ENCODE peak calls at places on chromosomes 3 and 15, in six cellular contexts. One of them, this sample, is unnamed.

GRCh38 chr3:129441782-129442181 is 1.8 kb downstream of the IFT122 start:
- DNase-seq in K562: no peak
- DNase-seq in GM23338: no peak
- DNase-seq in HepG2: no peak
- DNase-seq in H1: no peak
- DNase-seq in GM12878: no peak
- DNase-seq in this sample: no peak

GRCh38 chr3:126747768-126748167 is 43.7 kb downstream of the CHCHD6 start:
- DNase-seq in K562: no peak
- DNase-seq in GM23338: no peak
- DNase-seq in HepG2: no peak
- DNase-seq in H1: no peak
- DNase-seq in GM12878: no peak
- DNase-seq in this sample: no peak

GRCh38 chr15:101204744-101205535 is 46.9 kb downstream of the CHSY1 start:
- DNase-seq in K562: no peak
- DNase-seq in GM23338: no peak
- DNase-seq in HepG2: no peak
- DNase-seq in H1: no peak
- DNase-seq in GM12878: no peak
- DNase-seq in this sample: no peak

GRCh38 chr3:190458040-190458439 is 8.3 kb upstream of the TMEM207 start:
- DNase-seq in K562: no peak
- DNase-seq in GM23338: peak; percentile 45
- DNase-seq in HepG2: no peak
- DNase-seq in H1: no peak
- DNase-seq in GM12878: no peak
- DNase-seq in this sample: no peak

GRCh38 chr15:86060614-86061125 is 19.0 kb upstream of the AGBL1 start:
- DNase-seq in K562: no peak
- DNase-seq in GM23338: no peak
- DNase-seq in HepG2: no peak
- DNase-seq in H1: no peak
- DNase-seq in GM12878: no peak
- DNase-seq in this sample: no peak

GRCh38 chr3:9301091-9301490 is 51.6 kb upstream of the SRGAP3 start:
- DNase-seq in K562: no peak
- DNase-seq in GM23338: no peak
- DNase-seq in HepG2: no peak
- DNase-seq in H1: no peak
- DNase-seq in GM12878: no peak
- DNase-seq in this sample: no peak

GRCh38 chr15:100686021-100686724 is 83.8 kb downstream of the ASB7 start:
- DNase-seq in K562: no peak
- DNase-seq in GM23338: no peak
- DNase-seq in HepG2: no peak
- DNase-seq in H1: no peak
- DNase-seq in GM12878: no peak
- DNase-seq in this sample: no peak

GRCh38 chr3:157376596-157377300 is 59.9 kb upstream of the PTX3 start:
- DNase-seq in K562: no peak
- DNase-seq in GM23338: no peak
- DNase-seq in HepG2: no peak
- DNase-seq in H1: no peak
- DNase-seq in GM12878: no peak
- DNase-seq in this sample: no peak

GRCh38 chr15:73239564-73240208 is 129.1 kb downstream of the HCN4 start:
- DNase-seq in K562: no peak
- DNase-seq in GM23338: peak; percentile 34
- DNase-seq in HepG2: no peak
- DNase-seq in H1: no peak
- DNase-seq in GM12878: no peak
- DNase-seq in this sample: no peak

GRCh38 chr3:44993471-44994205 is 17.6 kb downstream of the EXOSC7 start:
- DNase-seq in K562: no peak
- DNase-seq in GM23338: no peak
- DNase-seq in HepG2: peak; percentile 38
- DNase-seq in H1: no peak
- DNase-seq in GM12878: no peak
- DNase-seq in this sample: no peak

GRCh38 chr15:43465105-43465504 is 27.9 kb downstream of the TP53BP1 start:
- DNase-seq in K562: no peak
- DNase-seq in GM23338: no peak
- DNase-seq in HepG2: no peak
- DNase-seq in H1: no peak
- DNase-seq in GM12878: no peak
- DNase-seq in this sample: no peak

GRCh38 chr3:126118591-126118990 is 34.7 kb upstream of the SLC41A3 start:
- DNase-seq in K562: no peak
- DNase-seq in GM23338: no peak
- DNase-seq in HepG2: no peak
- DNase-seq in H1: peak; percentile 19
- DNase-seq in GM12878: no peak
- DNase-seq in this sample: no peak

GRCh38 chr3:144499346-144499745 is 527.7 kb downstream of the DIPK2A start:
- DNase-seq in K562: no peak
- DNase-seq in GM23338: no peak
- DNase-seq in HepG2: no peak
- DNase-seq in H1: no peak
- DNase-seq in GM12878: no peak
- DNase-seq in this sample: no peak

GRCh38 chr3:152688313-152688712 is 146.6 kb upstream of the P2RY1 start:
- DNase-seq in K562: no peak
- DNase-seq in GM23338: no peak
- DNase-seq in HepG2: no peak
- DNase-seq in H1: no peak
- DNase-seq in GM12878: no peak
- DNase-seq in this sample: no peak

GRCh38 chr15:59190291-59190690 is 16.4 kb upstream of the LDHAL6B start:
- DNase-seq in K562: no peak
- DNase-seq in GM23338: no peak
- DNase-seq in HepG2: no peak
- DNase-seq in H1: no peak
- DNase-seq in GM12878: no peak
- DNase-seq in this sample: no peak

GRCh38 chr3:165669502-165669901 is 167.7 kb downstream of the BCHE start:
- DNase-seq in K562: no peak
- DNase-seq in GM23338: no peak
- DNase-seq in HepG2: no peak
- DNase-seq in H1: no peak
- DNase-seq in GM12878: no peak
- DNase-seq in this sample: no peak

GRCh38 chr3:194203482-194204035 is 67.6 kb downstream of the HES1 start:
- DNase-seq in K562: no peak
- DNase-seq in GM23338: peak; percentile 40
- DNase-seq in HepG2: no peak
- DNase-seq in H1: peak; percentile 47
- DNase-seq in GM12878: no peak
- DNase-seq in this sample: no peak

GRCh38 chr15:80530737-80531365 is 126.7 kb downstream of the ARNT2 start:
- DNase-seq in K562: no peak
- DNase-seq in GM23338: no peak
- DNase-seq in HepG2: no peak
- DNase-seq in H1: no peak
- DNase-seq in GM12878: no peak
- DNase-seq in this sample: no peak

GRCh38 chr3:178308696-178309278 is 227.4 kb upstream of the KCNMB2 start:
- DNase-seq in K562: no peak
- DNase-seq in GM23338: no peak
- DNase-seq in HepG2: no peak
- DNase-seq in H1: no peak
- DNase-seq in GM12878: no peak
- DNase-seq in this sample: no peak

GRCh38 chr15:44706946-44707636 is 4.0 kb downstream of the PATL2 start:
- DNase-seq in K562: no peak
- DNase-seq in GM23338: no peak
- DNase-seq in HepG2: no peak
- DNase-seq in H1: no peak
- DNase-seq in GM12878: no peak
- DNase-seq in this sample: no peak

GRCh38 chr3:146308682-146309081 is 57.8 kb upstream of the PLSCR4 start:
- DNase-seq in K562: no peak
- DNase-seq in GM23338: no peak
- DNase-seq in HepG2: no peak
- DNase-seq in H1: no peak
- DNase-seq in GM12878: no peak
- DNase-seq in this sample: no peak
- TF ChIP-seq CREB1 in K562: no peak
- TF ChIP-seq CREB1 in GM23338: no peak
- TF ChIP-seq CREB1 in HepG2: no peak
- TF ChIP-seq CREB1 in H1: no peak
- TF ChIP-seq CREB1 in GM12878: no peak
- TF ChIP-seq CREB1 in this sample: no peak

GRCh38 chr3:108471346-108471935 is 39.0 kb downstream of the MYH15 start:
- DNase-seq in K562: no peak
- DNase-seq in GM23338: no peak
- DNase-seq in HepG2: no peak
- DNase-seq in H1: no peak
- DNase-seq in GM12878: no peak
- DNase-seq in this sample: no peak
- TF ChIP-seq CREB1 in K562: no peak
- TF ChIP-seq CREB1 in GM23338: no peak
- TF ChIP-seq CREB1 in HepG2: no peak
- TF ChIP-seq CREB1 in H1: no peak
- TF ChIP-seq CREB1 in GM12878: no peak
- TF ChIP-seq CREB1 in this sample: no peak

GRCh38 chr3:62293051-62293780 is 80.1 kb downstream of the FEZF2 start:
- DNase-seq in K562: no peak
- DNase-seq in GM23338: no peak
- DNase-seq in HepG2: no peak
- DNase-seq in H1: no peak
- DNase-seq in GM12878: no peak
- DNase-seq in this sample: no peak

GRCh38 chr3:62284442-62284841 is 88.9 kb downstream of the FEZF2 start:
- DNase-seq in K562: no peak
- DNase-seq in GM23338: no peak
- DNase-seq in HepG2: no peak
- DNase-seq in H1: no peak
- DNase-seq in GM12878: no peak
- DNase-seq in this sample: no peak

GRCh38 chr3:62289922-62290321 is 83.4 kb downstream of the FEZF2 start:
- DNase-seq in K562: no peak
- DNase-seq in GM23338: no peak
- DNase-seq in HepG2: no peak
- DNase-seq in H1: no peak
- DNase-seq in GM12878: no peak
- DNase-seq in this sample: no peak

DNA sequence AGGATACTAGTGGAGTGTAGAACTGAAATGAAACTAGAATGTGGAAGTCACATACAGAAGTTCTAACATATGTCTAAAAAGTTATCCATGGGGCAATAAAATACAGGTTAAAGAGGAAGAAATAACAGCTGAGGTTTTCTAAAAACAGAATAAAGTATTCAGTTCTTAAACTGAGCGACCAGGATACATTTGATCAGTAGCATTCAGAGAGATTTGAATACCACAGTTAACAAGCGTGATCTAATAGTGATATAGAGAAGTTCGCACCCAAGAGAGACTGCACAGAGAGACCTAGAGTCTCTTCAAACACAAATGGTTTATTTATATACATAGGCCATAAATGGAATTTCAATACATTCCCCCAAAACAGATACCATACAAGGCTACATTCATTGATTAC is 85.8 kb downstream of the FEZF2 start:
- DNase-seq in K562: no peak
- DNase-seq in GM23338: no peak
- DNase-seq in HepG2: no peak
- DNase-seq in H1: no peak
- DNase-seq in GM12878: no peak
- DNase-seq in this sample: no peak
- TF ChIP-seq CREB1 in K562: no peak
- TF ChIP-seq CREB1 in GM23338: no peak
- TF ChIP-seq CREB1 in HepG2: no peak
- TF ChIP-seq CREB1 in H1: no peak
- TF ChIP-seq CREB1 in GM12878: no peak
- TF ChIP-seq CREB1 in this sample: no peak

GRCh38 chr3:141804778-141805639 is 41.8 kb downstream of the GRK7 start:
- DNase-seq in K562: peak; percentile 82
- DNase-seq in GM23338: no peak
- DNase-seq in HepG2: no peak
- DNase-seq in H1: no peak
- DNase-seq in GM12878: no peak
- DNase-seq in this sample: no peak
- TF ChIP-seq CREB1 in K562: peak; percentile 49
- TF ChIP-seq CREB1 in GM23338: no peak
- TF ChIP-seq CREB1 in HepG2: no peak
- TF ChIP-seq CREB1 in H1: no peak
- TF ChIP-seq CREB1 in GM12878: no peak
- TF ChIP-seq CREB1 in this sample: no peak

GRCh38 chr3:141306922-141307321 is 61.4 kb upstream of the ZBTB38 start:
- DNase-seq in K562: no peak
- DNase-seq in GM23338: no peak
- DNase-seq in HepG2: no peak
- DNase-seq in H1: no peak
- DNase-seq in GM12878: no peak
- DNase-seq in this sample: no peak
- TF ChIP-seq CREB1 in K562: no peak
- TF ChIP-seq CREB1 in GM23338: no peak
- TF ChIP-seq CREB1 in HepG2: no peak
- TF ChIP-seq CREB1 in H1: no peak
- TF ChIP-seq CREB1 in GM12878: no peak
- TF ChIP-seq CREB1 in this sample: no peak

GRCh38 chr15:69422336-69422895 is 8.3 kb downstream of the KIF23 start:
- DNase-seq in K562: no peak
- DNase-seq in GM23338: no peak
- DNase-seq in HepG2: no peak
- DNase-seq in H1: no peak
- DNase-seq in GM12878: no peak
- DNase-seq in this sample: no peak
- TF ChIP-seq CREB1 in K562: no peak
- TF ChIP-seq CREB1 in GM23338: no peak
- TF ChIP-seq CREB1 in HepG2: no peak
- TF ChIP-seq CREB1 in H1: no peak
- TF ChIP-seq CREB1 in GM12878: no peak
- TF ChIP-seq CREB1 in this sample: no peak

DNA sequence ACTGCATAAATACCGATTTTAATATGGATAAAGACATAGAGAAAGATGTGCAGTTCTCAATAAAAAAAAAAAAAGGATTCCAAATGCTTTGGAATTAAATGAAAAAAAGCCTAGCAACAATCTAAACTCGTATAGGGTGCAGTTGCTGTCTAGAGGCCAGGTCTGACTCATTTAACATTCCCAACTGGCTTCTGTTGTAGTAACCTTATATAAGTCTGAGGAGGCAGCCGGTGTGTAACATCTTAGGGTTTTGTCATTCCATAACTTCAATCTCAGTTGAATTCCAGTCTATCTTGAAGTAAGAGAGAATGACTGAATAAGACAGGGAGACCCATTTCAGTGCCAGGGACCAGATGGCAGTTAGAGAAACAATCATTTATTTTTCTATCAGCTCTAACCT is 6.5 kb downstream of the PDCD10 start:
- DNase-seq in K562: no peak
- DNase-seq in GM23338: no peak
- DNase-seq in HepG2: no peak
- DNase-seq in H1: no peak
- DNase-seq in GM12878: no peak
- DNase-seq in this sample: no peak
- TF ChIP-seq CREB1 in K562: no peak
- TF ChIP-seq CREB1 in GM23338: no peak
- TF ChIP-seq CREB1 in HepG2: no peak
- TF ChIP-seq CREB1 in H1: no peak
- TF ChIP-seq CREB1 in GM12878: no peak
- TF ChIP-seq CREB1 in this sample: no peak